ENCODE peak calls at places on chromosomes 4 and X, in four cellular contexts. C is A549, G is K562, L is HepG2. N is an unnamed sample.

GRCh38 chr4:16230308-16230707 is 4.0 kb upstream of the TAPT1 start:
- DNase-seq in G (no peak), C (no peak), L (no peak), N (no peak)

GRCh38 chrX:150504399-150505186 is 63.8 kb upstream of the MTM1 start:
- DNase-seq in G (peak), C (no peak), L (no peak), N (no peak)

GRCh38 chr4:140673729-140674128 is 82.5 kb downstream of the TBC1D9 start:
- DNase-seq in L (no peak), G (no peak), C (no peak), N (no peak)

GRCh38 chr4:74738756-74739155 is 55.6 kb downstream of the BTC start:
- DNase-seq in C (no peak), L (no peak), G (no peak), N (no peak)

GRCh38 chr4:159006202-159006601 is 96.7 kb upstream of the RAPGEF2 start:
- DNase-seq in C (peak), L (peak), G (no peak), N (no peak)

GRCh38 chrX:2325076-2325784 is 175.5 kb downstream of the DHRSX start:
- DNase-seq in L (no peak), G (peak), C (no peak), N (no peak)

GRCh38 chrX:125651426-125651825 is 331.8 kb downstream of the TEX13C start:
- DNase-seq in L (no peak), C (no peak), G (no peak), N (no peak)

GRCh38 chr4:55346851-55347255 is 811 bp downstream of the SRD5A3 start:
- DNase-seq in G (no peak), C (no peak), L (no peak), N (no peak)

GRCh38 chrX:276588-277171 is 4.5 kb upstream of the PLCXD1 start:
- DNase-seq in C (peak), L (no peak), G (peak), N (no peak)

GRCh38 chr4:3303840-3304715 is 11.3 kb downstream of the RGS12 start:
- DNase-seq in L (no peak), C (no peak), G (no peak), N (no peak)

GRCh38 chr4:16667464-16667863 is 231.0 kb downstream of the LDB2 start:
- DNase-seq in C (no peak), L (no peak), G (no peak), N (no peak)

GRCh38 chr4:137659431-137659830 is 127.1 kb upstream of the PCDH18 start:
- DNase-seq in L (no peak), C (no peak), G (no peak), N (no peak)

GRCh38 chr4:81180916-81181315 is 34.1 kb downstream of the PRKG2 start:
- DNase-seq in G (no peak), L (no peak), C (no peak), N (no peak)

DNA sequence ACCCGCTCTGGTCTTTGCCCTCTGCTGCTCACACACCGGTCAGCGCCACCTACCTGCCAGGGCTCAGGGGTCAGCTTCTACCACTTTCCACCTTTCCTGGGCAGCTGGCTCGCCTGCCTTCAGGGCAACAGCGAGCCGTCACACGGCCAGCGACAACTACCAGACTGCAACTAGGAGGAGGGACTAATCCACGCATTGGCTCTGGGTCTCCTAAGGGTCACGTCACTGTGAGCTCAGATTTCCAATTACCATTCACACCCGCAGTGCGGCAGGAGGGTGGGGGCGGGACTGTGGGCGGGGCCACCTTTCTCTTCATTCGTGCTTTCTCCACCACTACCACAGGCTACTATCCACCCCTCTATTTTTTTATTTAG is at the start of gene BEX5:
- DNase-seq in G (peak), L (no peak), C (no peak), N (peak)
- TF ChIP-seq HMGXB4 in G (no peak), L (no peak), C (no peak), N (no peak)

GRCh38 chrX:39818071-39818470 is 279.7 kb downstream of the BCOR start:
- DNase-seq in L (no peak), G (no peak), C (no peak), N (no peak)
- TF ChIP-seq JUN in L (no peak), G (no peak), C (no peak), N (no peak)

DNA sequence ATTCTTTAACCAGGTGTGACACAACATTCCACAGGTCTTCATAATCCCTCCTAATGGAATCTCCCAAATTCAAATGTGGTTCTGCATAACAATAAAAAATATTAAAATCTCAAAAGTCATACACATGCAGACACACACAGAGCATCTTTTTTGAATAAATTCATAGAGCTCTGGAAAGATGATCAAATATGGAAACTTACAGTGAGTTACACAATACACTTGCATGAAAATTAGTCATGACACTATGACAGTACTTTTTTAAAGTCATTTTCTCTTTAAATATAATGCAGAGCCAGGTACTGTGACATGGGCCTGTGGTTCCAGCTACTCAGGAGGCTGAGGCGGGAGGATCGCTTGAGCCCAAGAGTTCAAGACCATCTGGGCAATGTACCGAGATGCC is 38.9 kb downstream of the DDX60L start:
- DNase-seq in C (no peak), L (no peak), G (no peak), N (no peak)
- TF ChIP-seq HMGXB4 in C (no peak), L (no peak), G (no peak), N (no peak)

GRCh38 chr4:84914686-84915395 is 51.6 kb downstream of the WDFY3 start:
- DNase-seq in C (no peak), L (no peak), G (no peak), N (no peak)

GRCh38 chr4:84916233-84916632 is 50.3 kb downstream of the WDFY3 start:
- DNase-seq in L (no peak), G (no peak), C (no peak), N (no peak)

GRCh38 chr4:84913176-84913575 is 53.3 kb downstream of the WDFY3 start:
- DNase-seq in G (no peak), C (no peak), L (no peak), N (no peak)

GRCh38 chr4:84917087-84917821 is 49.2 kb downstream of the WDFY3 start:
- DNase-seq in L (no peak), G (no peak), C (no peak), N (no peak)

DNA sequence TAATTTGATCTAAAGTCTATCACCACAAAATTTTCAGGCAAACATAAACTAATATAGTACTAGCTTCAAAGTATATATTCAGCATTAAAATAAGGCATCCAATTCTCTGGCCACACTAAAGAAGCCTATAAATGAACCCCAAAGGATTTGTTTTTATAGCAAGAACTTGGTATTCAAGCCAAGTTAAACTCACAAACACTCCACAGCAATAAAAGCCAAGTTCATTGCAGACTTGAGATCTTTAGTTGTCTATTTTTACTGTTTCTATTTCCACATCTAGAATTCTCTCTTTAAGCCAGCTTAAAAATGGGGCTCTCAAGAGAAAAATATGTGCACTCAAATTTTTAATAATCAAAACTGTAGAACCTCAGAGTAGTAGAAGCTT is 51.1 kb downstream of the WDFY3 start:
- DNase-seq in C (no peak), L (no peak), G (no peak), N (no peak)
- TF ChIP-seq JUN in C (no peak), L (no peak), G (no peak), N (no peak)